ENCODE peak calls at places on chromosomes 11 and 22, in seven cellular contexts. T, M, V, K, S, D and X are unnamed samples.

GRCh38 chr11:3203221-3204043 is 15.2 kb downstream of the MRGPRG start:
- DNase-seq in S (peak), D (no peak), K (no peak), T (no peak), V (no peak), M (no peak), X (no peak)

GRCh38 chr22:23037429-23038333 is 32.6 kb upstream of the GNAZ start:
- DNase-seq in T (peak), V (no peak), K (no peak), M (no peak), D (no peak), S (no peak), X (no peak)

GRCh38 chr11:132123854-132124835 is 753.7 kb downstream of the NTM start:
- DNase-seq in T (no peak), S (no peak), K (no peak), V (no peak), D (no peak), M (no peak), X (no peak)

GRCh38 chr11:119169272-119169719 is 771 bp downstream of the NLRX1 start:
- DNase-seq in D (peak), M (no peak), S (peak), T (peak), K (no peak), V (no peak), X (no peak)

GRCh38 chr11:33893711-33894401 is 2.0 kb upstream of the LMO2 start:
- DNase-seq in D (peak), K (no peak), V (no peak), S (no peak), T (peak), M (peak), X (peak)

GRCh38 chr11:69000831-69001245 is 12.2 kb downstream of the MRGPRF start:
- DNase-seq in T (peak), S (no peak), V (peak), M (peak), K (no peak), D (no peak), X (no peak)

GRCh38 chr11:120205596-120206161 is 5.2 kb upstream of the OAF start:
- DNase-seq in M (no peak), T (no peak), S (no peak), K (peak), V (peak), D (no peak), X (no peak)

GRCh38 chr11:120708511-120709183 is 197.1 kb downstream of the GRIK4 start:
- DNase-seq in V (no peak), M (no peak), D (no peak), K (no peak), S (no peak), T (no peak), X (no peak)

GRCh38 chr11:8871283-8871775 is 39.7 kb upstream of the AKIP1 start:
- DNase-seq in S (peak), V (peak), K (peak), M (peak), T (no peak), D (no peak), X (no peak)

GRCh38 chr11:114291381-114291780 is 4.8 kb upstream of the NNMT start:
- DNase-seq in V (peak), M (no peak), D (no peak), K (peak), T (no peak), S (no peak), X (no peak)

GRCh38 chr11:96464695-96465307 is 75.0 kb downstream of the JRKL start:
- DNase-seq in T (peak), K (peak), D (peak), M (peak), V (peak), S (peak), X (no peak)

GRCh38 chr11:83583953-83584352 is 297.8 kb upstream of the CCDC90B start:
- DNase-seq in V (peak), K (no peak), S (no peak), T (no peak), D (peak), M (no peak), X (no peak)

GRCh38 chr11:71240865-71241691 is 11.3 kb downstream of the SHANK2 start:
- DNase-seq in K (peak), T (no peak), M (no peak), S (peak), D (no peak), V (peak), X (no peak)

GRCh38 chr22:44455151-44455962 is 42.7 kb downstream of the RTL6 start:
- DNase-seq in D (no peak), T (no peak), K (no peak), S (no peak), M (no peak), V (no peak), X (no peak)

GRCh38 chr11:18016789-18017188 is 3.9 kb upstream of the SERGEF start:
- DNase-seq in D (no peak), V (no peak), T (no peak), S (no peak), K (no peak), M (no peak), X (no peak)

GRCh38 chr11:35045219-35045819 is 93.7 kb upstream of the CD44 start:
- DNase-seq in D (no peak), S (no peak), V (no peak), T (peak), M (peak), K (no peak), X (peak)

GRCh38 chr11:133830931-133831907 is 14.1 kb downstream of the SPATA19 start:
- DNase-seq in D (no peak), V (no peak), M (no peak), S (no peak), K (no peak), T (no peak), X (no peak)

GRCh38 chr11:104422320-104422944 is 258.5 kb upstream of the PDGFD start:
- DNase-seq in D (no peak), K (no peak), S (no peak), M (no peak), T (no peak), V (no peak), X (no peak)

GRCh38 chr22:38959574-38959973 is 2.2 kb downstream of the APOBEC3A start:
- DNase-seq in M (no peak), V (no peak), K (no peak), S (no peak), T (no peak), D (no peak), X (peak)

GRCh38 chr11:77617892-77618291 is 19.7 kb downstream of the CLNS1A start:
- DNase-seq in T (no peak), D (no peak), M (no peak), S (no peak), K (no peak), V (peak), X (no peak)

GRCh38 chr11:6657346-6657745 is 1.7 kb upstream of the DCHS1 start:
- DNase-seq in M (no peak), D (no peak), K (no peak), T (no peak), V (peak), S (no peak), X (no peak)

GRCh38 chr11:22192642-22193347 is at the start of gene ANO5:
- DNase-seq in D (peak), T (no peak), V (no peak), M (peak), K (no peak), S (peak), X (no peak)

GRCh38 chr11:99066609-99067008 is 45.9 kb downstream of the CNTN5 start:
- DNase-seq in M (no peak), D (no peak), S (no peak), T (no peak), K (no peak), V (no peak), X (no peak)

GRCh38 chr11:35550374-35551036 is 25.1 kb upstream of the PAMR1 start:
- DNase-seq in M (no peak), T (no peak), K (no peak), D (no peak), V (peak), S (no peak), X (no peak)

GRCh38 chr11:3021125-3021524 is 29.0 kb upstream of the NAP1L4 start:
- DNase-seq in K (no peak), T (peak), D (peak), S (peak), M (peak), V (peak), X (no peak)

GRCh38 chr11:912266-912665 is 1.7 kb upstream of the CHID1 start:
- DNase-seq in S (no peak), K (no peak), D (no peak), V (no peak), T (no peak), M (no peak), X (no peak)

GRCh38 chr11:108914981-108915380 is 250.1 kb downstream of the DDX10 start:
- DNase-seq in K (no peak), V (peak), D (no peak), S (no peak), M (no peak), T (no peak), X (no peak)

GRCh38 chr11:46277313-46277622 is 194 bp upstream of the CREB3L1 start:
- DNase-seq in S (peak), M (no peak), V (peak), T (no peak), K (no peak), D (peak), X (no peak)

GRCh38 chr11:69372589-69373250 is 78.8 kb downstream of the MYEOV start:
- DNase-seq in T (no peak), S (no peak), D (no peak), K (no peak), V (no peak), M (no peak), X (no peak)

GRCh38 chr11:83895516-83895915 is 609.3 kb upstream of the CCDC90B start:
- DNase-seq in V (no peak), S (no peak), M (peak), K (no peak), T (no peak), D (no peak), X (no peak)

GRCh38 chr11:9314291-9315077 is at the start of gene TMEM41B:
- DNase-seq in K (peak), M (peak), V (peak), S (peak), D (peak), T (peak), X (peak)

GRCh38 chr11:129881570-129882170 is 13.7 kb downstream of the NFRKB start:
- DNase-seq in K (no peak), V (peak), D (peak), M (peak), T (peak), S (peak), X (no peak)

GRCh38 chr11:129490004-129490403 is 114.4 kb downstream of the BARX2 start:
- DNase-seq in M (no peak), K (no peak), V (no peak), S (no peak), T (no peak), D (no peak), X (no peak)

GRCh38 chr11:120900642-120901041 is 123.3 kb upstream of the TBCEL start:
- DNase-seq in V (no peak), S (no peak), K (no peak), T (no peak), D (no peak), M (no peak), X (no peak)

GRCh38 chr11:86176165-86176884 is 68.2 kb upstream of the EED start:
- DNase-seq in D (peak), T (no peak), M (no peak), S (no peak), K (no peak), V (peak), X (no peak)

GRCh38 chr11:15370774-15371173 is 256.1 kb downstream of the INSC start:
- DNase-seq in T (no peak), S (peak), M (no peak), V (no peak), D (no peak), K (no peak), X (no peak)

GRCh38 chr11:125663910-125664309 is 16.7 kb downstream of the ACRV1 start:
- DNase-seq in V (no peak), S (no peak), T (no peak), D (no peak), M (no peak), K (no peak), X (no peak)

GRCh38 chr11:57387284-57388030 is 3.0 kb downstream of the PRG2 start:
- DNase-seq in S (no peak), D (no peak), K (no peak), M (peak), T (no peak), V (no peak), X (no peak)